ENCODE peak calls at places on chromosomes 3 and 15, in eight cellular contexts. M is ovary; Y is heart left ventricle; T is upper lobe of right lung; A is kidney; Q is left ventricle myocardium inferior; S is CD8-positive, alpha-beta T cell; V is GM23248. L is an unnamed sample. For H3K36me3 and H3K9me3, the result is how much of the 10 kb centered on the place peaks cover.

GRCh38 chr3:94098487-94098886 is 35.6 kb downstream of the NSUN3 start:
- DNase-seq in Y (no peak), T (no peak), S (no peak), Q (no peak), V (peak), M (no peak), A (no peak), L (no peak)

GRCh38 chr15:73599934-73600333 is 33.3 kb downstream of the NPTN start:
- DNase-seq in A (no peak), S (no peak), T (no peak), Y (no peak), M (no peak), V (peak), Q (no peak), L (peak)

GRCh38 chr15:68126415-68126814 is 72.3 kb downstream of the PIAS1 start:
- DNase-seq in Y (peak), V (peak), T (no peak), S (no peak), Q (peak), A (no peak), M (peak), L (no peak)

GRCh38 chr3:3089017-3089416 is 21.2 kb downstream of the IL5RA start:
- DNase-seq in V (no peak), Q (no peak), M (no peak), S (no peak), T (no peak), Y (no peak), A (no peak), L (no peak)

GRCh38 chr3:24136624-24137310 is 191.7 kb downstream of the NR1D2 start:
- DNase-seq in V (no peak), T (no peak), Q (no peak), Y (no peak), A (no peak), M (no peak), S (no peak), L (no peak)

GRCh38 chr3:107506458-107506857 is 16.3 kb upstream of the BBX start:
- DNase-seq in M (no peak), Y (no peak), V (peak), S (no peak), A (no peak), Q (no peak), T (no peak), L (peak)

GRCh38 chr3:155391583-155391982 is 98.1 kb upstream of the STRIT1 start:
- DNase-seq in Q (peak), V (peak), Y (peak), A (no peak), M (no peak), S (no peak), T (no peak), L (peak)

GRCh38 chr3:104764499-104764898 is 602.2 kb upstream of the ALCAM start:
- DNase-seq in M (no peak), A (no peak), V (no peak), Q (no peak), T (no peak), S (no peak), Y (no peak), L (peak)

GRCh38 chr15:48522911-48523310 is 122.6 kb downstream of the FBN1 start:
- DNase-seq in Q (no peak), M (no peak), T (no peak), A (no peak), S (no peak), V (no peak), Y (no peak), L (no peak)

GRCh38 chr3:177284383-177284881 is 87.2 kb upstream of the TBL1XR1 start:
- DNase-seq in A (no peak), Y (peak), S (no peak), M (peak), V (peak), Q (peak), T (peak), L (peak)

GRCh38 chr3:69930564-69930963 is 69.0 kb upstream of the SAMMSON start:
- DNase-seq in V (no peak), Q (no peak), M (no peak), A (no peak), S (no peak), T (no peak), Y (no peak), L (no peak)

GRCh38 chr3:71724584-71725278 is 471 bp downstream of the EIF4E3 start:
- DNase-seq in V (peak), T (peak), M (peak), S (peak), Q (peak), Y (peak), A (peak), L (no peak)

GRCh38 chr3:9384141-9384828 is 13.1 kb upstream of the SETD5 start:
- DNase-seq in S (no peak), M (no peak), T (no peak), V (peak), Y (no peak), Q (no peak), A (no peak), L (peak)

GRCh38 chr3:15794303-15794771 is 3.4 kb downstream of the ANKRD28 start:
- DNase-seq in V (peak), M (no peak), Y (no peak), S (no peak), T (no peak), A (no peak), Q (no peak), L (peak)

GRCh38 chr3:63613561-63613960 is 38.9 kb upstream of the SNTN start:
- DNase-seq in A (no peak), V (peak), T (no peak), S (no peak), Y (no peak), M (no peak), Q (no peak), L (no peak)

GRCh38 chr3:192514081-192514753 is 213.1 kb downstream of the FGF12 start:
- DNase-seq in M (no peak), S (no peak), A (peak), T (peak), Q (no peak), Y (no peak), V (peak), L (peak)

GRCh38 chr3:65483475-65483874 is 555.2 kb downstream of the MAGI1 start:
- DNase-seq in A (peak), S (no peak), T (peak), M (peak), Y (peak), Q (peak), V (peak), L (peak)

GRCh38 chr3:49671291-49672288 is 2.6 kb upstream of the APEH start:
- DNase-seq in A (peak), Y (peak), T (peak), M (peak), V (peak), S (peak), Q (peak), L (peak)

GRCh38 chr3:189365609-189366564 is 194.1 kb downstream of the TPRG1 start:
- DNase-seq in Y (no peak), S (no peak), Q (no peak), M (no peak), T (no peak), V (peak), A (no peak), L (peak)

GRCh38 chr3:27680517-27681246 is 41.4 kb downstream of the EOMES start:
- DNase-seq in T (no peak), Y (no peak), A (no peak), M (no peak), S (no peak), Q (no peak), V (no peak), L (no peak)

GRCh38 chr3:72535789-72536188 is 312.5 kb downstream of the SHQ1 start:
- DNase-seq in M (no peak), Y (no peak), T (no peak), A (no peak), S (no peak), V (no peak), Q (no peak), L (no peak)

GRCh38 chr15:101070502-101071273 is 151.5 kb downstream of the LRRK1 start:
- DNase-seq in V (peak), Y (peak), A (peak), Q (no peak), T (no peak), M (peak), S (no peak), L (peak)

GRCh38 chr3:134803051-134803505 is 8.0 kb downstream of the EPHB1 start:
- DNase-seq in T (no peak), A (no peak), Y (no peak), M (no peak), S (no peak), V (no peak), Q (no peak), L (no peak)

GRCh38 chr3:73292241-73292640 is 230.8 kb downstream of the EBLN2 start:
- DNase-seq in M (no peak), A (no peak), T (no peak), V (no peak), S (no peak), Y (no peak), Q (no peak), L (no peak)

GRCh38 chr3:183584246-183584913 is 28.9 kb upstream of the KLHL6 start:
- DNase-seq in V (peak), T (no peak), Y (peak), M (peak), A (peak), S (no peak), Q (peak), L (peak)

GRCh38 chr3:71010731-71011455 is 572.6 kb downstream of the FOXP1 start:
- DNase-seq in T (no peak), A (no peak), V (no peak), Y (no peak), M (no peak), Q (no peak), S (peak), L (peak)

GRCh38 chr15:60012695-60013094 is 8.6 kb downstream of the FOXB1 start:
- DNase-seq in A (no peak), S (no peak), T (no peak), M (no peak), V (no peak), Y (no peak), Q (no peak), L (no peak)

GRCh38 chr3:8665407-8665896 is 20.9 kb upstream of the SSUH2 start:
- DNase-seq in V (no peak), A (no peak), M (no peak), T (no peak), Y (no peak), Q (no peak), S (no peak), L (no peak)

GRCh38 chr15:51380999-51381806 is 39.7 kb downstream of the GLDN start:
- DNase-seq in S (no peak), Y (peak), Q (no peak), V (peak), A (no peak), T (no peak), M (no peak), L (peak)

GRCh38 chr15:70679919-70680231 is 83.5 kb downstream of the UACA start:
- DNase-seq in Y (no peak), M (no peak), S (no peak), T (no peak), Q (no peak), V (no peak), A (no peak), L (no peak)
- H3K36me3 ChIP-seq in Y (under half), M (under half), S (under half), T (under half), Q (half or more), V (half or more), A (under half), L (under half)

GRCh38 chr15:24898715-24899278 is 56.0 kb upstream of the SNRPN start:
- DNase-seq in Q (no peak), M (no peak), Y (no peak), T (no peak), A (no peak), V (no peak), S (no peak), L (no peak)
- H3K9me3 ChIP-seq in Q (under half), M (under half), Y (under half), T (under half), A (under half), V (under half), S (under half), L (under half)

DNA sequence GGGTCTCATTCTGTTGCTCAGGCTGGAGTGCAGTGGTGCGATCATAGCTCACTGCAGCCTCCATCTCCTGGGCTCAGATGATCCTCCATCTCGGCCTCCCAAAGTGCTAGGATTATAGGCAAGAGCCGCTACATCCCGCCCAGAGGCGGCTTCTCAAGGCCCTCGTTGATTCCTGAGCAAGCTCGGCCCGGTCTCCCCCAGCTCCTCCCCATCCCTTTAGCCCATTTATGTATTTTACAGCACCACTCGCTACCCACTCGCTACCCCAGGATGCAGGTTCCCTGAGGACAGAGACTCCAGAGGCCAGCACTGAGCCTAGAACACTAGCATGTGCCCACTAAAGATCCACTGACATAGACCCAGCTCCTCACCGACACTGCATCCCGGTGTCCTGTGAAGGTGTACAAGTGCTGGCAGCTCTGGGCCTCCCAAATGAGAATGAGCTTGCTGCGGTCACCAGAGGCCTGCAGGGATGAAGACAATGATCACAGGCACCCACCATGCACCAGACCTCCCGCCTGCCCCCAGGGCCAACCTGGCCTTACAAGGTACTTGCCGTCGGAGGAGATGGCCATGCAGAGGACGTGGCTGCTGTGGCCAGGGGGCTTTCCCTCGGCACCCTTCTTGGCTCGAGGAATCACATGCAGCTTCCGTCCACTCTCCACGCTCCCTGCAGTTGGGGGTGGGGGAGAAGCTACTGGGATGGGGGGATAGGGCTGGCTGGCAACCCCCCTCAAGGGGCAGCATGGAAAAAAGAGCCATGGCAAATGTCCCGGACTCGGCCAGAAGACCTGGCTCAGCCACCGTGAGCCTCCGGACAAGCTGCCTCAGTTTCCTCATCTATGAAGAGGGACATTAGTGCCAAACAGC is 5.6 kb downstream of the RRP9 start:
- DNase-seq in S (no peak), Y (no peak), A (peak), M (no peak), T (peak), Q (no peak), V (no peak), L (no peak)
- H3K36me3 ChIP-seq in S (under half), Y (under half), A (under half), M (under half), T (half or more), Q (half or more), V (under half), L (under half)

DNA sequence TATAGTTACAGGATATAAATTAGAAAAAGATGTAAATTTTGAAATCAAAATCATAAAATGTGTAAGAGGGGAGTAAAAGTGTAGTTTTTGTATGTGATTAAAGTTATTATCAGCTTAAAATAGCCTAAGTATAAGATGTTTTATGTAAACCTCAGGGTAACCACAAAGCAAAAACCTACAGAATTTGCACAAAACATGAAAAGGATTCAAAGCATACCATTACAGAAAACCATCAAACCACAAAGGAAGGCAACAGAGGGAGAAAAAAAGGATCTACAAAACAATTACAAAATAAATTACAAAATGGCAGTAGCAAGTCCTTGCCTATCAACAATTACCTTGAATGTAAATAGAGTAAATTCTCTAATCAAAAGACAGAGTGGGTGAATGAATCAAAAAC is 36.7 kb upstream of the MYLK start:
- DNase-seq in M (no peak), Y (no peak), S (no peak), Q (no peak), A (no peak), V (no peak), T (no peak), L (no peak)
- H3K9me3 ChIP-seq in M (under half), Y (under half), S (under half), Q (under half), A (under half), V (under half), T (under half), L (under half)

GRCh38 chr3:52609316-52609815 is 73.0 kb downstream of the UQCC5 start:
- DNase-seq in A (no peak), Y (no peak), S (no peak), V (peak), Q (no peak), T (no peak), M (no peak), L (no peak)

GRCh38 chr3:52620580-52620979 is 65.1 kb downstream of the PBRM1 start:
- DNase-seq in M (no peak), Y (no peak), V (no peak), Q (no peak), T (no peak), A (no peak), S (no peak), L (no peak)

GRCh38 chr3:52615178-52615577 is 70.5 kb downstream of the PBRM1 start:
- DNase-seq in Y (no peak), S (no peak), Q (no peak), T (no peak), A (no peak), M (no peak), V (peak), L (peak)

DNA sequence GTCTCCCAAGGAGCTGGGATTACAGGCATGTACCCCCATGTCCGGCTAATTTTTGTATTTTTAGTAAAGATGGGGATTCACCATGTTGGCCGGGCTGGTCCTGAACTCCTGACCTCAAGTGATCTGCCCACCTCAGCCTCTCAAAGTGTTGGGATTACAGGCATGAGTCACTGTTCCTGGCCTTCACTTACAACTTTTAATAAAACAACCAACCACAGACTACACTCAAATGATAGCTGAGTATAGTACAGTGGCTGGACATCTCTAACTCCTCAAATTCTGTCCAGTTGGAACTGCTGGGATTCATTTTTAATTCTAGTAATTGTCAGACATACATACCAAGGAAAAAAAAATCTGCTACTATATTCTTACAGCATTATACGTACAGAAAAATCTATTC is 71.0 kb downstream of the PBRM1 start:
- DNase-seq in S (no peak), V (peak), Q (no peak), Y (no peak), A (no peak), T (no peak), M (no peak), L (peak)
- H3K36me3 ChIP-seq in S (under half), V (under half), Q (half or more), Y (under half), A (under half), T (half or more), M (under half), L (under half)

DNA sequence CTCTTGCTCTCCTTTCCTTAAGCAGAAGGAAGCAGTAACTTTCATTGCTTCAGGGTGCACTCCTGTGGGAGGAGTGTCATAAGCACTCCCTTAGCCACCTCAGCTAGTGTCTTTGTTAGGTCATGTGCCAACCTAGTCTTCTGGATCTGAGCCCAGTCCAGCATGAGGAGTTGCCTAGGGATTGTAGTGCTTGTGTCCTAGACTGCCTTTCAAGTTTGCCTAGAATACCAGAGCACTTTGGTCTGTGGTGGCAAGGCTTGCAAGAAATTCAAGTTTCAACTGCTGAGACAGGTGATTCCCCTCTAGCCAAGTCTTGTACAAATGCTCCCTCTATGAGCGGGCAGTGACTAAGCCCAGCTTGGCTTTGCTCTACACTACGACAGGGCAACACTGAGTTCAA is 633.6 kb downstream of the ZNF385D start:
- DNase-seq in V (peak), S (no peak), M (no peak), T (no peak), A (no peak), Q (no peak), Y (no peak), L (no peak)
- H3K9me3 ChIP-seq in V (under half), S (under half), M (under half), T (under half), A (under half), Q (under half), Y (under half), L (under half)

GRCh38 chr3:121324320-121324719 is 221.5 kb downstream of the POLQ start:
- DNase-seq in Y (no peak), A (no peak), V (no peak), S (no peak), M (no peak), T (no peak), Q (no peak), L (no peak)
- H3K36me3 ChIP-seq in Y (under half), A (under half), V (under half), S (under half), M (under half), T (under half), Q (under half), L (under half)

DNA sequence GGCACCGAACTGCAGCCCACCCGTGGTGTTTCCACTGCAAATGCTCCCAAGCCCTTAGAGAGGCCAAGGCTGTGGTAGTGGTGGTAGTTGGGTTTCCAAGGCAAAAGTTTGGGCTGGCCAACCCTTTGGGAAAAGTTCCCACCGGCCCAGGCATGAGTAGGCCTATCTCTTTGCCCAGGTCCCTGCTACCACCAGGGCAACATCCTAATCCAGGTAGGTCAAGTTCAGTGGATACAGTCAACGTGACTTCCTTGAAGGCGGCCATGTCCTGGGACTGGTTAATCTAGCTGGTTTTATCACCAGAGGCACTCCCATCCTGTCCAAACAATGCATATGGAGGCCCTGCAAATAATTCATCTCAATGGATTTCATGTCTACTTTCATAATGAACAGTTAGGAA is 1.6 kb upstream of the ONECUT1 start:
- DNase-seq in M (no peak), A (no peak), T (no peak), Q (no peak), S (no peak), Y (no peak), V (no peak), L (no peak)
- H3K9me3 ChIP-seq in M (under half), A (under half), T (under half), Q (under half), S (under half), Y (under half), V (under half), L (under half)

L was measured in fibroblast of lung.